ENCODE peak calls at places on chromosomes 13 and 19, in five cellular contexts. K is NCI-H510A treated with DMSO at 0.1 percent for 48 hours, B is posterior cingulate gyrus, W is spleen, T is psoas muscle. C is an unnamed sample.
A peak's percentile ranks its signal among the peaks of the same experiment; 100 is the strongest.

GRCh38 chr19:4653793-4654436 is 14.6 kb downstream of the TNFAIP8L1 start:
- DNase-seq in K (no peak), B (no peak), W (no peak), T (no peak), C (no peak)

GRCh38 chr13:30341815-30342570 is 34.6 kb upstream of the KATNAL1 start:
- DNase-seq in K (no peak), B (peak; percentile 42), W (no peak), T (peak; percentile 84), C (no peak)

GRCh38 chr13:58712191-58712590 is 1080.6 kb downstream of the PCDH17 start:
- DNase-seq in K (no peak), B (no peak), W (no peak), T (no peak), C (no peak)

GRCh38 chr13:97982286-97982685 is 28.8 kb downstream of the IPO5 start:
- DNase-seq in K (no peak), B (no peak), W (no peak), T (no peak), C (no peak)

GRCh38 chr13:34654203-34654602 is 287.9 kb upstream of the NBEA start:
- DNase-seq in K (no peak), B (no peak), W (no peak), T (no peak), C (no peak)

GRCh38 chr19:15769586-15769985 is 17.9 kb upstream of the OR10H5 start:
- DNase-seq in K (no peak), B (no peak), W (no peak), T (no peak), C (no peak)

GRCh38 chr19:29467824-29468401 is 57.9 kb upstream of the VSTM2B start:
- DNase-seq in K (no peak), B (peak; percentile 55), W (no peak), T (no peak), C (no peak)

GRCh38 chr19:19655051-19655594 is 8.4 kb downstream of the ATP13A1 start:
- DNase-seq in K (no peak), B (no peak), W (peak; percentile 59), T (no peak), C (no peak)

GRCh38 chr13:23391752-23392151 is 41.8 kb downstream of the SACS start:
- DNase-seq in K (no peak), B (no peak), W (no peak), T (no peak), C (no peak)

GRCh38 chr19:12052571-12053169 is at the start of gene ZNF878:
- DNase-seq in K (peak; percentile 94), B (peak; percentile 85), W (peak; percentile 90), T (peak; percentile 85), C (no peak)

GRCh38 chr19:28500982-28501633 is 711.8 kb downstream of the UQCRFS1 start:
- DNase-seq in K (no peak), B (no peak), W (no peak), T (no peak), C (no peak)

GRCh38 chr13:94054159-94054558 is 425.3 kb downstream of the DCT start:
- DNase-seq in K (no peak), B (no peak), W (peak; percentile 49), T (no peak), C (no peak)

GRCh38 chr13:30872195-30872594 is 33.9 kb upstream of the MEDAG start:
- DNase-seq in K (no peak), B (no peak), W (no peak), T (no peak), C (no peak)

GRCh38 chr13:44013666-44014291 is 134.1 kb downstream of the LACC1 start:
- DNase-seq in K (no peak), B (no peak), W (no peak), T (no peak), C (peak; percentile 17)

GRCh38 chr13:40520916-40521315 is 145.5 kb downstream of the FOXO1 start:
- DNase-seq in K (no peak), B (no peak), W (no peak), T (no peak), C (no peak)